ENCODE peak calls at places on chromosomes 7 and 10, in five cellular contexts. X is pancreas, Y is ascending aorta, O is choroid plexus epithelial cell, V is heart right ventricle. G is an unnamed sample.

GRCh38 chr7:44217133-44217714 is 16.4 kb downstream of the YKT6 start:
- DNase-seq in X (peak), Y (no peak), O (no peak), V (no peak), G (no peak)

GRCh38 chr7:114857605-114858004 is 64.3 kb upstream of the MDFIC start:
- DNase-seq in X (no peak), Y (no peak), O (peak), V (no peak), G (no peak)

GRCh38 chr10:122196218-122196617 is 74.9 kb upstream of the BTBD16 start:
- DNase-seq in X (no peak), Y (no peak), O (no peak), V (no peak), G (no peak)

GRCh38 chr7:12827219-12827821 is 139.9 kb downstream of the ARL4A start:
- DNase-seq in X (no peak), Y (no peak), O (peak), V (no peak), G (no peak)

GRCh38 chr7:105678811-105679495 is 97.7 kb upstream of the EFCAB10 start:
- DNase-seq in X (peak), Y (peak), O (peak), V (peak), G (peak)

GRCh38 chr7:83142365-83142764 is 20.3 kb downstream of the PCLO start:
- DNase-seq in X (no peak), Y (no peak), O (no peak), V (no peak), G (no peak)

GRCh38 chr7:53542164-53542563 is 506.7 kb downstream of the POM121L12 start:
- DNase-seq in X (no peak), Y (no peak), O (no peak), V (no peak), G (no peak)

GRCh38 chr10:128854965-128855364 is 612.1 kb upstream of the MGMT start:
- DNase-seq in X (peak), Y (no peak), O (peak), V (peak), G (peak)

GRCh38 chr10:12482586-12482985 is 133.2 kb downstream of the CAMK1D start:
- DNase-seq in X (no peak), Y (no peak), O (peak), V (no peak), G (no peak)

GRCh38 chr10:123229927-123230630 is 75.9 kb downstream of the BUB3 start:
- DNase-seq in X (no peak), Y (no peak), O (no peak), V (no peak), G (no peak)

GRCh38 chr10:78393094-78393493 is 359.4 kb downstream of the RPS24 start:
- DNase-seq in X (no peak), Y (no peak), O (no peak), V (no peak), G (no peak)

GRCh38 chr7:123719481-123719806 is 29.4 kb downstream of the WASL start:
- DNase-seq in X (no peak), Y (no peak), O (no peak), V (no peak), G (no peak)

GRCh38 chr7:141511370-141512335 is 39.6 kb upstream of the AGK start:
- DNase-seq in X (peak), Y (no peak), O (peak), V (no peak), G (peak)

GRCh38 chr7:120064565-120064964 is 208.4 kb upstream of the KCND2 start:
- DNase-seq in X (no peak), Y (no peak), O (peak), V (no peak), G (no peak)

GRCh38 chr10:46215426-46215825 is 71.4 kb upstream of the ANTXRL start:
- DNase-seq in X (no peak), Y (no peak), O (no peak), V (no peak), G (no peak)

GRCh38 chr7:151623766-151624165 is 104.1 kb upstream of the RHEB start:
- DNase-seq in X (no peak), Y (no peak), O (peak), V (no peak), G (no peak)

GRCh38 chr10:103739039-103739764 is 116.2 kb downstream of the SH3PXD2A start:
- DNase-seq in X (no peak), Y (no peak), O (peak), V (no peak), G (no peak)

DNA sequence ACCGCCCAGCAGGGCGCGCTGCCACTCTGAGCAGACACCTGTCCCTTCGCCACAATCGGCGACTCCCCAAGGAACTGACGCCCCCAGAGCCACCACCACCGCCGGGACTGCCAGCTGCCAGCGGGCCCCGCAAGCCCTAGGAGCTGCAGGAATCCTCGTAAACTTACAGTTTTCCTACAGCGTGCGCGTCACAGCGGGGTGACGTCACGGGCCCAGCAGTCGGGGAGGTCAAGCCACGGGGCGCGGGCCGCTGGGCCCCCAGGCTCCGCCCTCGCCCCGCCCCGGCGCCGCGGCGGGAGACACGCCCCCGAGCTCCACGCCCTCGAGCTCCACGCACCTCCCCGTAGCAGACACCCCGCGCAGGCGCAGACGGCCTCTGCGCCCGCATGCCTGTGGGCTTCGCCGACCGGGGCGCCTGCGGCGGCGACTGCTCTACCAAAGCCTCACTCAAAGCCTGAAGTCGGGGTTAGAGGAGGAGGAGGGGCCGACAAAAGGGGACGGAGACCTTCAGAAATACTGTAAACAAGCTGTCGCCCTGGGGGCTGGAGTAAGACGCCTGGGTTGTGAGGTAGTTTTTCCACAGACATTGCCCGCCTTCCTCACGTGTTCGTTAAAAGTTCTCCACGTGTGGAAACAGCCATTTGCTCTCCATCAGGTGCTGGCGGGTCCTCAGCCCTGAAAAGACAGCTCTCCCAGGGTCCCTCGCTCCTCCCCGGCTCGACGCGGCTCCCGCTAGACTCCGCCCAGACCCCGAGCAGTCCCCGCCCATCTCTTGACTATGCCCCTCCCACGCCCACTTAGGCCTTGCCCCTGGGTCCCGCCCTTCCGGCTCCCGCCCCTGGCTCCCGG is at the start of gene ZNF438:
- DNase-seq in X (peak), Y (peak), O (peak), V (peak), G (peak)
- TF ChIP-seq CTCF in X (no peak), Y (peak), O (peak), V (peak), G (peak)

GRCh38 chr10:4346257-4346656 is 479.8 kb upstream of the AKR1E2 start:
- DNase-seq in X (no peak), Y (no peak), O (no peak), V (no peak), G (no peak)

GRCh38 chr10:4345842-4346241 is 480.2 kb upstream of the AKR1E2 start:
- DNase-seq in X (no peak), Y (no peak), O (no peak), V (no peak), G (no peak)

GRCh38 chr10:4343798-4344370 is 482.1 kb upstream of the AKR1E2 start:
- DNase-seq in X (no peak), Y (no peak), O (peak), V (no peak), G (no peak)

GRCh38 chr10:4343091-4343490 is 482.9 kb upstream of the AKR1E2 start:
- DNase-seq in X (no peak), Y (no peak), O (no peak), V (no peak), G (no peak)

DNA sequence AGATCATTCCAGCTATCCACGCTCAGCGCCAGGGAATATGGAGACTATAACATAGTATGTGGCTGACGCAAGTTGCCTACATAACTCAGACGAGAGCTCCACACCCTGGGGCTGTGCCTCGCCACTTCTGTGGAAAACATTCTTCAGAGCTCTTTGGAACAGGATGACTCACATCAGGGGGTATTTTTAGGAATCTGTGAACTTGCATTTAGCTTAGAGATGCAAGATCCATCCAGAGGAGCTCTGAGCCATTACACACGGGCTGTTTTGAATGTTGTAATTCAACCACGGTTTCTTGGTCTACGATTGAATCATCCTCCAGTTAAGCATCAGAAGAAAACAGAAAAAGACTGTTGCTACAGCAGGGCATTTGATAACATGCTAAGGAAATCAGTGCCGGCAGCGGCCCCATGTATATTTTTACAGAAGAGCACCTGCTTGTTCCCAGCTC is 481.4 kb upstream of the AKR1E2 start:
- DNase-seq in X (no peak), Y (peak), O (peak), V (peak), G (no peak)
- TF ChIP-seq CTCF in X (no peak), Y (peak), O (peak), V (no peak), G (no peak)

GRCh38 chr7:126856691-126857291 is 395.9 kb downstream of the GRM8 start:
- DNase-seq in X (no peak), Y (no peak), O (peak), V (no peak), G (no peak)
- TF ChIP-seq CTCF in X (no peak), Y (no peak), O (peak), V (no peak), G (peak)

GRCh38 chr7:28362812-28363211 is 49.5 kb upstream of the CREB5 start:
- DNase-seq in X (no peak), Y (no peak), O (no peak), V (no peak), G (no peak)
- TF ChIP-seq CTCF in X (no peak), Y (no peak), O (peak), V (no peak), G (no peak)

GRCh38 chr10:93222876-93223275 is 149.2 kb downstream of the CYP26A1 start:
- DNase-seq in X (no peak), Y (no peak), O (no peak), V (no peak), G (no peak)

GRCh38 chr10:93223336-93223735 is 149.6 kb downstream of the CYP26A1 start:
- DNase-seq in X (no peak), Y (no peak), O (no peak), V (no peak), G (no peak)

GRCh38 chr10:93225938-93226337 is 152.2 kb downstream of the CYP26A1 start:
- DNase-seq in X (no peak), Y (no peak), O (no peak), V (no peak), G (no peak)

GRCh38 chr10:93222211-93222754 is 148.6 kb downstream of the CYP26A1 start:
- DNase-seq in X (no peak), Y (no peak), O (peak), V (no peak), G (no peak)

GRCh38 chr10:93224005-93224779 is 150.5 kb downstream of the CYP26A1 start:
- DNase-seq in X (no peak), Y (no peak), O (peak), V (no peak), G (no peak)
- TF ChIP-seq CTCF in X (no peak), Y (no peak), O (peak), V (no peak), G (no peak)

GRCh38 chr10:72351479-72351878 is 3.2 kb downstream of the DNAJB12 start:
- DNase-seq in X (no peak), Y (no peak), O (no peak), V (no peak), G (no peak)

GRCh38 chr10:72348282-72348681 is 6.4 kb downstream of the DNAJB12 start:
- DNase-seq in X (no peak), Y (no peak), O (no peak), V (no peak), G (no peak)

GRCh38 chr10:72344932-72345331 is 9.8 kb downstream of the DNAJB12 start:
- DNase-seq in X (no peak), Y (no peak), O (no peak), V (no peak), G (no peak)

GRCh38 chr10:72353028-72353962 is 1.4 kb downstream of the DNAJB12 start:
- DNase-seq in X (no peak), Y (no peak), O (peak), V (no peak), G (no peak)

DNA sequence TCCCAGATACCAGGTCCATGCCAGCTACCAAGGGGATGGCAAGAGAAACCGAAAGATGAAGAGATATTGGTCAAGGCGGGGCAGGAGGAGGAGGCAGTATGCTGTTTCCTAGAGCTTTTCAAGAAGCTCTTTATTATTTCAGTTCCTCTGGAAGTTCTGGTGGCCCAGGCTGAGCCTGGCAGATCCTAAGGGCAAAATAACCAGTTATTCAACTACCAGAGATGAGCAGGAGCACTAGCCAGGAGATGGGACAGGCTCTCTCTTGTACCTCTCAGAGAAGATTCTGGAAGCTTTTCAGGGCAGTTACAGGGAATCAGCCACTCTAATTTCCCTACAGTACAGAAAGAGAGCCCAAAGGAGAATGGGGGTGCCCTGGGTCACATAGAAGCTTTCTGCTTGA is 5.3 kb downstream of the DNAJB12 start:
- DNase-seq in X (no peak), Y (no peak), O (no peak), V (no peak), G (no peak)
- TF ChIP-seq CTCF in X (no peak), Y (no peak), O (no peak), V (no peak), G (no peak)

GRCh38 chr7:47474937-47475879 is 106.7 kb downstream of the TNS3 start:
- DNase-seq in X (peak), Y (peak), O (peak), V (peak), G (peak)
- TF ChIP-seq CTCF in X (no peak), Y (peak), O (peak), V (no peak), G (no peak)

GRCh38 chr7:38142736-38143135 is 35.3 kb upstream of the STARD3NL start:
- DNase-seq in X (no peak), Y (no peak), O (no peak), V (no peak), G (no peak)

GRCh38 chr7:38141187-38141586 is 36.9 kb upstream of the STARD3NL start:
- DNase-seq in X (no peak), Y (no peak), O (no peak), V (no peak), G (no peak)

GRCh38 chr7:38147005-38147404 is 31.0 kb upstream of the STARD3NL start:
- DNase-seq in X (no peak), Y (no peak), O (peak), V (no peak), G (no peak)
- TF ChIP-seq CTCF in X (no peak), Y (no peak), O (no peak), V (no peak), G (no peak)

GRCh38 chr7:32036557-32036956 is 33.6 kb downstream of the PDE1C start:
- DNase-seq in X (no peak), Y (no peak), O (no peak), V (no peak), G (no peak)

GRCh38 chr7:32042900-32043299 is 27.3 kb downstream of the PDE1C start:
- DNase-seq in X (no peak), Y (no peak), O (no peak), V (no peak), G (no peak)

GRCh38 chr7:32043688-32044087 is 26.5 kb downstream of the PDE1C start:
- DNase-seq in X (no peak), Y (no peak), O (no peak), V (no peak), G (no peak)

GRCh38 chr7:32037650-32038198 is 32.5 kb downstream of the PDE1C start:
- DNase-seq in X (no peak), Y (no peak), O (no peak), V (no peak), G (no peak)

GRCh38 chr7:32039000-32039756 is 31.0 kb downstream of the PDE1C start:
- DNase-seq in X (no peak), Y (no peak), O (no peak), V (no peak), G (peak)
- TF ChIP-seq CTCF in X (no peak), Y (no peak), O (no peak), V (no peak), G (peak)

G was measured in dorsolateral prefrontal cortex.